ENCODE peak calls at places on chromosomes 4 and X, in seven cellular contexts. G is AG20443; Y is erythroblast; X is central memory CD4-positive, alpha-beta T cell; C is stimulated activated CD4-positive, alpha-beta T cell treated with anti-CD3 and anti-CD28 coated beads, Interleukin-4, amount 100 ng/mL, for 4 hours; U is CD8-positive, alpha-beta memory T cell; Q is fibroblast of pulmonary artery. E is an unnamed sample.

GRCh38 chr4:110512901-110513300 is 36.9 kb downstream of the ENPEP start:
- DNase-seq in G (no peak), Y (no peak), Q (no peak), U (no peak), X (no peak), C (no peak), E (no peak)

GRCh38 chr4:29540439-29541102 is 1179.6 kb upstream of the PCDH7 start:
- DNase-seq in X (no peak), U (no peak), Y (no peak), G (no peak), C (no peak), Q (peak; percentile 11), E (no peak)

GRCh38 chr4:114225462-114225861 is 246.0 kb upstream of the ARSJ start:
- DNase-seq in U (no peak), G (no peak), C (no peak), Y (no peak), X (no peak), Q (no peak), E (no peak)

GRCh38 chr4:4613126-4613465 is 71.2 kb upstream of the STX18 start:
- DNase-seq in C (no peak), X (no peak), G (no peak), Q (no peak), U (no peak), Y (no peak), E (no peak)

GRCh38 chr4:53100801-53101581 is 238.9 kb downstream of the RASL11B start:
- DNase-seq in C (no peak), Q (peak; percentile 80), X (no peak), Y (no peak), G (peak; percentile 39), U (no peak), E (no peak)

GRCh38 chr4:7358100-7358735 is 76.5 kb downstream of the PSAPL1 start:
- DNase-seq in G (peak; percentile 89), Q (peak; percentile 68), C (no peak), U (no peak), Y (no peak), X (no peak), E (peak; percentile 84)

GRCh38 chr4:121189811-121190210 is 25.7 kb upstream of the TNIP3 start:
- DNase-seq in X (peak; percentile 62), C (peak; percentile 44), Y (no peak), U (peak; percentile 12), Q (no peak), G (no peak), E (no peak)

GRCh38 chrX:38214551-38214950 is 6.1 kb downstream of the SRPX start:
- DNase-seq in Q (no peak), U (no peak), Y (no peak), X (no peak), C (no peak), G (no peak), E (peak; percentile 34)

GRCh38 chrX:53294024-53294648 is 12.8 kb upstream of the IQSEC2 start:
- DNase-seq in Q (no peak), X (no peak), C (no peak), G (no peak), Y (peak; percentile 2), U (no peak), E (no peak)

GRCh38 chr4:122744229-122744628 is 11.7 kb downstream of the BBS12 start:
- DNase-seq in Y (no peak), X (no peak), U (no peak), Q (peak; percentile 93), C (no peak), G (peak; percentile 44), E (no peak)

GRCh38 chr4:86685401-86685800 is 91.3 kb downstream of the PTPN13 start:
- DNase-seq in Q (peak; percentile 94), G (no peak), U (no peak), C (no peak), X (no peak), Y (no peak), E (no peak)

GRCh38 chr4:168449740-168450442 is 30.4 kb downstream of the DDX60L start:
- DNase-seq in C (peak; percentile 15), G (no peak), Q (peak; percentile 62), U (no peak), Y (peak; percentile 41), X (no peak), E (peak; percentile 85)

GRCh38 chr4:58515206-58515605 is 1405.0 kb upstream of the IGFBP7 start:
- DNase-seq in X (no peak), G (no peak), U (no peak), Y (no peak), Q (no peak), C (no peak), E (no peak)

GRCh38 chr4:171846893-171847292 is 33.7 kb downstream of the GALNTL6 start:
- DNase-seq in U (no peak), Q (no peak), C (no peak), Y (no peak), X (no peak), G (no peak), E (no peak)

GRCh38 chrX:145405012-145405411 is 157.7 kb downstream of the SPANXN1 start:
- DNase-seq in C (no peak), Y (peak; percentile 1), G (peak; percentile 7), X (no peak), U (no peak), Q (peak; percentile 7), E (peak; percentile 7)

GRCh38 chr4:3387943-3388348 is 53.8 kb upstream of the HGFAC start:
- DNase-seq in X (no peak), Y (no peak), C (no peak), G (peak; percentile 72), Q (peak; percentile 21), U (no peak), E (peak; percentile 10)

GRCh38 chrX:154458954-154459829 is 1.1 kb downstream of the PLXNA3 start:
- DNase-seq in Y (peak; percentile 24), X (no peak), Q (no peak), G (peak; percentile 25), C (no peak), U (no peak), E (no peak)

GRCh38 chr4:70915048-70915815 is 13.1 kb downstream of the MOB1B start:
- DNase-seq in Q (peak; percentile 23), C (no peak), X (no peak), U (no peak), G (no peak), Y (no peak), E (no peak)